ENCODE peak calls at places on chromosome 1, in four cellular contexts. C, P, H and Z are unnamed samples.

GRCh38 chr1:7300893-7301292 is 470.2 kb upstream of the VAMP3 start:
- DNase-seq in C (no peak), P (peak), H (no peak), Z (no peak)

GRCh38 chr1:74425669-74426068 is 86.7 kb downstream of the LRRC53 start:
- DNase-seq in C (no peak), P (no peak), H (no peak), Z (no peak)

GRCh38 chr1:27689423-27690173 is 17.6 kb upstream of the IFI6 start:
- DNase-seq in C (no peak), P (no peak), H (no peak), Z (no peak)

GRCh38 chr1:196070940-196071339 is 537.3 kb downstream of the KCNT2 start:
- DNase-seq in C (no peak), P (no peak), H (no peak), Z (no peak)

GRCh38 chr1:65148548-65149390 is 766 bp downstream of the AK4 start:
- DNase-seq in C (peak), P (peak), H (peak), Z (peak)

GRCh38 chr1:185645201-185645640 is 89.0 kb upstream of the HMCN1 start:
- DNase-seq in C (no peak), P (no peak), H (no peak), Z (no peak)

GRCh38 chr1:113759341-113760101 is at the start of gene PHTF1:
- DNase-seq in C (peak), P (peak), H (peak), Z (peak)

GRCh38 chr1:216887032-216887431 is 163.8 kb upstream of the ESRRG start:
- DNase-seq in C (no peak), P (no peak), H (no peak), Z (no peak)

GRCh38 chr1:211606327-211606913 is 27.5 kb upstream of the SLC30A1 start:
- DNase-seq in C (peak), P (no peak), H (no peak), Z (no peak)

GRCh38 chr1:55386456-55386855 is 171.3 kb upstream of the USP24 start:
- DNase-seq in C (no peak), P (no peak), H (no peak), Z (no peak)

GRCh38 chr1:190170321-190170720 is 307.3 kb downstream of the BRINP3 start:
- DNase-seq in C (no peak), P (no peak), H (no peak), Z (no peak)

GRCh38 chr1:25204797-25205441 is 27.4 kb downstream of the SYF2 start:
- DNase-seq in C (peak), P (peak), H (no peak), Z (peak)

GRCh38 chr1:15951341-15952153 is 24.4 kb downstream of the ZBTB17 start:
- DNase-seq in C (no peak), P (no peak), H (no peak), Z (no peak)

GRCh38 chr1:183996396-183996795 is 41.1 kb downstream of the COLGALT2 start:
- DNase-seq in C (no peak), P (peak), H (no peak), Z (no peak)

GRCh38 chr1:17874231-17874630 is 119.1 kb downstream of the ACTL8 start:
- DNase-seq in C (no peak), P (no peak), H (no peak), Z (no peak)

GRCh38 chr1:107683198-107683657 is 281.8 kb downstream of the VAV3 start:
- DNase-seq in C (no peak), P (no peak), H (no peak), Z (no peak)

GRCh38 chr1:19199393-19200280 is 10.4 kb downstream of the UBR4 start:
- DNase-seq in C (no peak), P (no peak), H (no peak), Z (no peak)

GRCh38 chr1:206941766-206942418 is 4.4 kb downstream of the PIGR start:
- DNase-seq in C (no peak), P (no peak), H (no peak), Z (no peak)

GRCh38 chr1:25468037-25468436 is 37.3 kb downstream of the MACO1 start:
- DNase-seq in C (no peak), P (no peak), H (no peak), Z (no peak)

GRCh38 chr1:35927472-35927871 is 3.4 kb upstream of the AGO3 start:
- DNase-seq in C (no peak), P (no peak), H (no peak), Z (no peak)

GRCh38 chr1:161725888-161726630 is 4.7 kb downstream of the FCRLB start:
- DNase-seq in C (peak), P (peak), H (peak), Z (peak)

GRCh38 chr1:220983877-220984635 is 104.8 kb downstream of the HLX start:
- DNase-seq in C (no peak), P (peak), H (no peak), Z (no peak)

GRCh38 chr1:229579101-229579651 is 20.7 kb upstream of the ABCB10 start:
- DNase-seq in C (peak), P (no peak), H (no peak), Z (peak)

GRCh38 chr1:234961468-234962339 is 166.9 kb downstream of the TOMM20 start:
- DNase-seq in C (no peak), P (no peak), H (no peak), Z (no peak)

GRCh38 chr1:185733818-185734709 is at the start of gene HMCN1:
- DNase-seq in C (peak), P (peak), H (peak), Z (peak)

GRCh38 chr1:9842781-9843575 is 19.2 kb upstream of the CLSTN1 start:
- DNase-seq in C (no peak), P (no peak), H (peak), Z (no peak)

GRCh38 chr1:7505871-7506676 is 265.0 kb upstream of the VAMP3 start:
- DNase-seq in C (no peak), P (no peak), H (no peak), Z (no peak)

GRCh38 chr1:29579821-29580425 is 343.6 kb downstream of the PTPRU start:
- DNase-seq in C (no peak), P (no peak), H (no peak), Z (no peak)

GRCh38 chr1:158552296-158552695 is 1.9 kb downstream of the OR6Y1 start:
- DNase-seq in C (no peak), P (no peak), H (no peak), Z (no peak)

GRCh38 chr1:99173900-99174299 is 90.4 kb upstream of the PLPPR4 start:
- DNase-seq in C (no peak), P (no peak), H (no peak), Z (no peak)

GRCh38 chr1:198669023-198669698 is 30.3 kb downstream of the PTPRC start:
- DNase-seq in C (no peak), P (no peak), H (no peak), Z (no peak)